ENCODE peak calls at places on chromosome 10, in ten cellular contexts. B, J, R, M, S, F, W, X, I and A are unnamed samples. For H3K4me1, the result is how much of the 10 kb centered on the place peaks cover.

GRCh38 chr10:42783181-42783549 is 570 bp downstream of the BMS1 start:
- DNase-seq in B (peak), J (no peak), R (peak), M (no peak), S (peak), F (peak), W (no peak), X (no peak), I (peak), A (no peak)

GRCh38 chr10:36253731-36254130 is 611.6 kb upstream of the FZD8 start:
- DNase-seq in B (no peak), J (no peak), R (no peak), M (no peak), S (no peak), F (no peak), W (no peak), X (no peak), I (no peak), A (no peak)

GRCh38 chr10:61136151-61136550 is 192.2 kb upstream of the RHOBTB1 start:
- DNase-seq in B (no peak), J (no peak), R (no peak), M (no peak), S (peak), F (no peak), W (no peak), X (no peak), I (peak), A (no peak)

GRCh38 chr10:67587771-67588170 is 108.2 kb downstream of the CTNNA3 start:
- DNase-seq in B (no peak), J (no peak), R (no peak), M (no peak), S (no peak), F (no peak), W (no peak), X (no peak), I (no peak), A (no peak)

GRCh38 chr10:120799849-120800248 is 51.3 kb upstream of the WDR11 start:
- DNase-seq in B (no peak), J (no peak), R (no peak), M (no peak), S (no peak), F (no peak), W (no peak), X (no peak), I (no peak), A (no peak)

GRCh38 chr10:116296358-116296757 is 23.4 kb upstream of the GFRA1 start:
- DNase-seq in B (no peak), J (no peak), R (no peak), M (no peak), S (no peak), F (peak), W (no peak), X (no peak), I (no peak), A (no peak)

GRCh38 chr10:4384254-4384653 is 441.8 kb upstream of the AKR1E2 start:
- DNase-seq in B (no peak), J (no peak), R (no peak), M (no peak), S (peak), F (no peak), W (no peak), X (no peak), I (no peak), A (no peak)

GRCh38 chr10:70832852-70833542 is 17.2 kb downstream of the SGPL1 start:
- DNase-seq in B (no peak), J (no peak), R (no peak), M (no peak), S (peak), F (no peak), W (no peak), X (no peak), I (peak), A (no peak)

GRCh38 chr10:69152002-69152401 is 28.0 kb downstream of the VPS26A start:
- DNase-seq in B (no peak), J (no peak), R (no peak), M (no peak), S (no peak), F (no peak), W (no peak), X (no peak), I (no peak), A (no peak)

GRCh38 chr10:120990831-120991230 is 139.7 kb downstream of the WDR11 start:
- DNase-seq in B (no peak), J (no peak), R (no peak), M (no peak), S (no peak), F (no peak), W (no peak), X (no peak), I (no peak), A (peak)

GRCh38 chr10:44966816-44967509 is 7.4 kb downstream of the RASSF4 start:
- DNase-seq in B (no peak), J (no peak), R (no peak), M (no peak), S (no peak), F (no peak), W (no peak), X (no peak), I (no peak), A (no peak)

GRCh38 chr10:98474628-98475027 is 27.9 kb upstream of the HPS1 start:
- DNase-seq in B (no peak), J (no peak), R (no peak), M (no peak), S (no peak), F (no peak), W (no peak), X (no peak), I (no peak), A (no peak)

GRCh38 chr10:62068464-62068863 is 167.0 kb downstream of the ARID5B start:
- DNase-seq in B (peak), J (no peak), R (no peak), M (no peak), S (no peak), F (no peak), W (no peak), X (no peak), I (no peak), A (no peak)

GRCh38 chr10:33952692-33953360 is 618.4 kb upstream of the NRP1 start:
- DNase-seq in B (no peak), J (no peak), R (no peak), M (no peak), S (peak), F (no peak), W (no peak), X (no peak), I (peak), A (no peak)

GRCh38 chr10:28592953-28593352 is 60.0 kb downstream of the WAC start:
- DNase-seq in B (no peak), J (no peak), R (no peak), M (no peak), S (peak), F (peak), W (no peak), X (no peak), I (peak), A (no peak)

GRCh38 chr10:44627591-44628354 is 242.9 kb upstream of the CXCL12 start:
- DNase-seq in B (no peak), J (no peak), R (no peak), M (no peak), S (peak), F (no peak), W (no peak), X (no peak), I (peak), A (no peak)

GRCh38 chr10:127195571-127196226 is 692 bp downstream of the INSYN2A start:
- DNase-seq in B (no peak), J (no peak), R (no peak), M (peak), S (peak), F (peak), W (no peak), X (no peak), I (peak), A (no peak)

GRCh38 chr10:45410807-45411606 is 37.0 kb downstream of the ALOX5 start:
- DNase-seq in B (no peak), J (no peak), R (no peak), M (no peak), S (peak), F (no peak), W (no peak), X (no peak), I (no peak), A (no peak)

GRCh38 chr10:85175635-85176034 is 847.2 kb downstream of the CCSER2 start:
- DNase-seq in B (no peak), J (no peak), R (no peak), M (no peak), S (no peak), F (peak), W (no peak), X (no peak), I (no peak), A (no peak)

DNA sequence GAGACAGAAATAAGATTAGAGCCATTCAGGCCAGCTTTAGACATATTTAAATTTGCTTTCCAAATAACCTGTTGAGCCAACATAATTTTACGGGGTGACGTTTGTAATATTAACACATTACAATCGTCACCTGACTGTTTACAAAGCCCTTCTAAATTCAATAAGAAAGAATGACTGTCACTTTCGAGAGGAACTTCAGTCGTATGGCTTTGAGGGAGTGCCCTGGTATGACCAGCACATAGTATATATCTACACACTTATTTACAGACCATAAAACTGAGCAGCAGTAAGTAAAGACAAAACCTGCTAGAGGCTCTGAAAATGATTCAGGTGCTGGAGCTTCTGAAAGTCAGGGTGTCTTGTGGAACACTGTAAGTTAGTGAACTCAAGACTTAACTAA is 62.4 kb downstream of the BLNK start:
- DNase-seq in B (no peak), J (no peak), R (no peak), M (no peak), S (no peak), F (peak), W (no peak), X (no peak), I (no peak), A (no peak)
- H3K4me1 ChIP-seq in B (under half), J (under half), R (under half), M (under half), S (under half), F (under half), W (under half), X (under half), I (under half), A (under half)

GRCh38 chr10:124708246-124708779 is 35.9 kb downstream of the FAM53B start:
- DNase-seq in B (no peak), J (no peak), R (no peak), M (no peak), S (peak), F (no peak), W (no peak), X (no peak), I (no peak), A (no peak)
- H3K4me3 ChIP-seq in B (no peak), J (no peak), R (no peak), M (no peak), S (no peak), F (no peak), W (no peak), X (no peak), I (no peak), A (no peak)

GRCh38 chr10:113844091-113844490 is 9.8 kb downstream of the DCLRE1A start:
- DNase-seq in B (no peak), J (no peak), R (no peak), M (no peak), S (no peak), F (no peak), W (no peak), X (no peak), I (no peak), A (no peak)
- H3K4me1 ChIP-seq in B (under half), J (under half), R (under half), M (under half), S (under half), F (under half), W (under half), X (under half), I (under half), A (under half)

GRCh38 chr10:88995156-88995876 is 4.7 kb downstream of the FAS start:
- DNase-seq in B (no peak), J (no peak), R (no peak), M (no peak), S (no peak), F (no peak), W (no peak), X (no peak), I (no peak), A (no peak)
- H3K4me3 ChIP-seq in B (no peak), J (no peak), R (no peak), M (no peak), S (no peak), F (no peak), W (peak), X (no peak), I (no peak), A (no peak)

GRCh38 chr10:22679608-22680007 is 34.8 kb downstream of the PIP4K2A start:
- DNase-seq in B (no peak), J (no peak), R (no peak), M (no peak), S (no peak), F (no peak), W (no peak), X (no peak), I (no peak), A (no peak)
- H3K4me1 ChIP-seq in B (under half), J (under half), R (under half), M (under half), S (under half), F (under half), W (half or more), X (under half), I (under half), A (under half)

GRCh38 chr10:124104011-124104627 is 10.7 kb upstream of the CHST15 start:
- DNase-seq in B (no peak), J (no peak), R (no peak), M (no peak), S (no peak), F (no peak), W (no peak), X (no peak), I (no peak), A (no peak)

GRCh38 chr10:124105045-124105444 is 11.6 kb upstream of the CHST15 start:
- DNase-seq in B (no peak), J (no peak), R (no peak), M (no peak), S (no peak), F (no peak), W (no peak), X (no peak), I (no peak), A (no peak)

GRCh38 chr10:124109261-124109660 is 15.9 kb upstream of the CHST15 start:
- DNase-seq in B (no peak), J (no peak), R (no peak), M (no peak), S (no peak), F (no peak), W (no peak), X (no peak), I (no peak), A (no peak)

GRCh38 chr10:124106241-124106905 is 13.0 kb upstream of the CHST15 start:
- DNase-seq in B (peak), J (peak), R (peak), M (peak), S (peak), F (peak), W (peak), X (no peak), I (peak), A (no peak)

GRCh38 chr10:124105594-124105993 is 12.2 kb upstream of the CHST15 start:
- DNase-seq in B (peak), J (no peak), R (no peak), M (no peak), S (no peak), F (no peak), W (no peak), X (no peak), I (peak), A (no peak)
- H3K4me3 ChIP-seq in B (no peak), J (no peak), R (no peak), M (no peak), S (no peak), F (no peak), W (no peak), X (no peak), I (peak), A (no peak)

GRCh38 chr10:114718386-114718785 is 60.3 kb upstream of the ABLIM1 start:
- DNase-seq in B (no peak), J (no peak), R (no peak), M (no peak), S (no peak), F (no peak), W (no peak), X (no peak), I (no peak), A (no peak)
- H3K4me1 ChIP-seq in B (under half), J (under half), R (under half), M (under half), S (half or more), F (under half), W (under half), X (under half), I (under half), A (under half)

DNA sequence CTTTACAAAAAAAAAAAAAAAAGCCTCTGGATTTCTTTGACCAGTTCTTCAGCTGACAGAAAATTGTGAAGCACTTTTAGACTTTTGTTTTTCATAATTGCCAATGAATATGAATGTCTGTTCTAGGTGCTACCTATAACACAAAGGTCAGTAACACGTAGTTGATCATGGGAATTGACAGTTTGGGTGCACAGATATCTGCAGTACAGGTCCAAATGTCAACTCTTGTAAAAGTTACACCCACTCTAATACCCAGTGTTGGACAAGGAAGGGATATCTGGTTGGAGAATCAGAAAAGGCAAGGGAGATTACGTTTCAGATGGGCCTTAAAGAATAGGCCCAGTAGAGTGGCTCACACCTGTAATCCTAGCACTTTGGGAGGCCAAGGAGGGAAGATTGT is 1.8 kb downstream of the REEP3 start:
- DNase-seq in B (no peak), J (no peak), R (no peak), M (no peak), S (no peak), F (no peak), W (no peak), X (no peak), I (no peak), A (no peak)
- H3K4me3 ChIP-seq in B (no peak), J (no peak), R (no peak), M (peak), S (peak), F (no peak), W (peak), X (no peak), I (peak), A (no peak)

GRCh38 chr10:59878289-59878688 is 28.1 kb downstream of the CCDC6 start:
- DNase-seq in B (no peak), J (no peak), R (no peak), M (no peak), S (peak), F (no peak), W (no peak), X (no peak), I (no peak), A (no peak)

GRCh38 chr10:59877191-59877671 is 29.1 kb downstream of the CCDC6 start:
- DNase-seq in B (no peak), J (no peak), R (no peak), M (no peak), S (peak), F (no peak), W (no peak), X (no peak), I (no peak), A (no peak)

GRCh38 chr10:59879363-59879935 is 26.9 kb downstream of the CCDC6 start:
- DNase-seq in B (no peak), J (no peak), R (no peak), M (no peak), S (no peak), F (no peak), W (no peak), X (no peak), I (no peak), A (no peak)

GRCh38 chr10:59880019-59880717 is 26.2 kb downstream of the CCDC6 start:
- DNase-seq in B (no peak), J (no peak), R (no peak), M (no peak), S (no peak), F (no peak), W (no peak), X (no peak), I (no peak), A (no peak)

GRCh38 chr10:59878915-59879314 is 27.4 kb downstream of the CCDC6 start:
- DNase-seq in B (no peak), J (no peak), R (no peak), M (no peak), S (no peak), F (no peak), W (no peak), X (no peak), I (no peak), A (no peak)
- H3K4me1 ChIP-seq in B (under half), J (under half), R (half or more), M (under half), S (under half), F (under half), W (under half), X (under half), I (under half), A (half or more)

GRCh38 chr10:11555556-11555955 is 55.9 kb downstream of the USP6NL start:
- DNase-seq in B (no peak), J (no peak), R (no peak), M (no peak), S (no peak), F (no peak), W (no peak), X (no peak), I (no peak), A (no peak)
- H3K4me3 ChIP-seq in B (no peak), J (no peak), R (no peak), M (no peak), S (no peak), F (no peak), W (no peak), X (no peak), I (no peak), A (no peak)